ENCODE peak calls at places on chromosomes 16 and 17, in four cellular contexts. C, N, J and B are unnamed samples.

GRCh38 chr17:77140878-77141767 is at the start of gene SEC14L1:
- DNase-seq in J (peak), N (peak), C (peak), B (no peak)

GRCh38 chr17:17698869-17699351 is 17.7 kb downstream of the RAI1 start:
- DNase-seq in J (no peak), C (no peak), N (no peak), B (no peak)

GRCh38 chr17:43094129-43094834 is 30.9 kb downstream of the BRCA1 start:
- DNase-seq in C (no peak), N (no peak), J (no peak), B (no peak)

GRCh38 chr17:61284174-61284573 is 115.5 kb upstream of the TBX2 start:
- DNase-seq in N (no peak), J (no peak), C (no peak), B (peak)

GRCh38 chr16:67461600-67462278 is 19.2 kb downstream of the ATP6V0D1 start:
- DNase-seq in C (no peak), J (peak), N (no peak), B (no peak)

GRCh38 chr16:84526794-84527485 is 22.5 kb upstream of the MEAK7 start:
- DNase-seq in N (no peak), J (peak), C (peak), B (no peak)

GRCh38 chr16:50611332-50611934 is 63.2 kb downstream of the NKD1 start:
- DNase-seq in N (no peak), J (no peak), C (no peak), B (no peak)

GRCh38 chr16:74896389-74897370 is 88.2 kb downstream of the WDR59 start:
- DNase-seq in C (no peak), J (no peak), N (no peak), B (peak)

GRCh38 chr16:56625140-56625942 is at the start of gene MT1E:
- DNase-seq in J (peak), N (peak), C (peak), B (no peak)

GRCh38 chr16:82094942-82095540 is 60.0 kb downstream of the HSD17B2 start:
- DNase-seq in N (no peak), C (no peak), J (no peak), B (no peak)

GRCh38 chr17:69141802-69142472 is at the start of gene ABCA6:
- DNase-seq in J (no peak), C (no peak), N (no peak), B (no peak)

GRCh38 chr16:58459344-58460218 is 40.4 kb upstream of the NDRG4 start:
- DNase-seq in C (no peak), N (no peak), J (no peak), B (peak)

GRCh38 chr17:10435096-10435495 is 13.3 kb upstream of the MYH8 start:
- DNase-seq in C (no peak), N (no peak), J (no peak), B (no peak)

GRCh38 chr17:3826191-3826590 is 19.9 kb downstream of the NCBP3 start:
- DNase-seq in C (no peak), J (no peak), N (no peak), B (no peak)

DNA sequence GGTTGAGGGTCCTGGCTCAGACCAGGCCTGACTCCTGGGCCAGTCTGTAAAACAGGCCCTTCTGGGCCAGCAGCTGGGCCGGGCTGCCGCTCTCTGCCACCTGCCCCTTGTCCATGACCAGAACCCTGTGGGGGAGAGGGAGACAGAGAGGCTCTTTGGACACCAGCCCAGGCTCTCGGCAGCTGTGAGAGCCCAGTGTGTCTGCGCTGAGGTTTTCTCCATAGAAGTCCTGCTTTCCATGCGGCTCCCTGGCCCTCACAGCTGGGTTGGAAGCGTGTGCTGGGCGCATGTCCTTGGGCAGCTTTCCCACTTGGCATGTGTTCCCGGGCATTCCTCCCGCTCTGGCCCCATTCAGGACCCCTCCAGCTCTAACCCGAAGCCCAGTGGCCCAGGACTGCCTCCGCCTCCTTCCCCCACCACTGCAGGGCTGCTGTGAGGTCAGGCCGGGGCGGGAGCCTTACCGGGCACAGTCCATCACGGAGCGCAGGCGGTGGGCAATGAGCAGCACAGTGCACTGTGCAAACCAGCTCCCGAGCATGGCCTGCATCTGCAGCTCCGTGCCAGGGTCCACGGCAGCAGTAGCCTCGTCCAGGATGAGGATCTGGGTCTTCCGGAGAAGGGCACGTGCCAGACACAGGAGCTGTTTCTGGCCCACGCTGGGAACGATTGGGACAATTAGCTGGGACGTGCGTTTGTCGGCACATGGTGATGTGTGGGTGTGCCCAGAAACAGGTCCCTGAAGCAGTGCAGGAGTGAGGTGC is 73.0 kb downstream of the ABCC6 start:
- DNase-seq in N (no peak), J (peak), C (peak), B (no peak)
- H3K27ac ChIP-seq in N (no peak), J (peak), C (peak), B (no peak)

GRCh38 chr17:71941920-71942319 is 178.9 kb upstream of the SOX9 start:
- DNase-seq in N (no peak), J (no peak), C (no peak), B (no peak)

GRCh38 chr17:71938340-71939010 is 182.3 kb upstream of the SOX9 start:
- DNase-seq in C (no peak), N (no peak), J (no peak), B (no peak)

GRCh38 chr17:71936977-71937376 is 183.8 kb upstream of the SOX9 start:
- DNase-seq in J (no peak), C (no peak), N (no peak), B (peak)

GRCh38 chr17:71937914-71938313 is 182.9 kb upstream of the SOX9 start:
- DNase-seq in C (no peak), N (no peak), J (no peak), B (no peak)

GRCh38 chr17:71942626-71943025 is 178.2 kb upstream of the SOX9 start:
- DNase-seq in C (no peak), N (no peak), J (no peak), B (no peak)
- H3K27ac ChIP-seq in C (no peak), N (no peak), J (no peak), B (no peak)

DNA sequence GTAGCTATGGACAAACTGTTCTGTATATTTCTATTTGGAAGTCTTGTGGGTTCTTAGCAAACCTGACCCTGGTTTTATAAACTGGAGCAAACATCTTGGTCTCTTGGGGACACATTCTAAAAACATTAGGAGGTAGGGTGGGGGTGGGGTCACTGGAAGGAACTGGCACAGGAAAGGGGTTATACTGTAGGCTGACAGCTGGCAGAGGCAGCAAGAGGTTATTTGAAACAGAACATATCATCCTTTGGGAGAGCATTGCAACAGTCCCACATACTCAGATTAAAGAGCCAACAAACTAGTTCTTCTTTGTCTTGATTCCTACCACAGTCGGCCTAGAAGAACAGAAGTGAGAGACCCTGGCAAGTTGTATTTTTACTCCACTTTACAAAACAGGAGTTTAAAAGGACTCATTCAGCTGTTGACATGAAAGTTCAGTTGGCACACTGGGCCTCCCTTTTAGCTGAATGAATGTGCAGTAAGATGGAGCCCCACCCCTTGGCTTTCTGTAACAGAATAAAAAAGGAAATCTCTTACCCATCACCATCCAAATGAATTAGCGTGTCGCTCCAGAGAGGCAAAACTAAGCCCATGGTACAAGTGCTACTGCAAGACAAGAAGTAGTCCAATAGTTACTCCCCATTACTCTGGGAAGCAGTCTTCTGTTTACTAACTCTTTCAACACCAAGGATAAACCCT is 54.6 kb upstream of the CORO6 start:
- DNase-seq in J (no peak), C (no peak), N (peak), B (no peak)
- H3K27ac ChIP-seq in J (no peak), C (peak), N (peak), B (no peak)

GRCh38 chr17:2002767-2003329 is 22.3 kb downstream of the RTN4RL1 start:
- DNase-seq in J (peak), N (no peak), C (no peak), B (no peak)
- H3K27ac ChIP-seq in J (peak), N (no peak), C (no peak), B (no peak)

DNA sequence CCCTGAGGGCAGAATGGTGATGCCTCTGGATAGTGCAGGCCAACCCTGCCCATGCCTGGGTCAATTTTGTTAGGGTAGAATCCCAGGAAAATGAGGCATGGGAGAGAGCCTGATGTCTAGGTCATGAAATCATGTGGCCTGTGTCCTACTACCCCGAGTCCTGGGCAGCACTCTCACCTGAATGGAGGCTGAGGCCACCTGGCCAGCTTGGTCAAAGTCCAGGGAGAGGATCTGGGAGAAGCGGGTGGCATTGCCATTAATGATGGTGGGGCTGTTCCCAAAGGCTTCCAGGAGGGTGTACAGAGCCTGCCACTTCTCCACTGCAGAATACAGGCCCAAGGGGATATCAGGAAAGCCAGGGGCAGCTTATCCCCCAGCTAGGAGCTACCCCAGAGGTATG is 59.8 kb downstream of the MYO18A start:
- DNase-seq in C (no peak), J (no peak), N (no peak), B (no peak)
- H3K27ac ChIP-seq in C (no peak), J (no peak), N (no peak), B (no peak)

GRCh38 chr17:1516403-1517161 is at the start of gene INPP5K:
- DNase-seq in J (peak), N (peak), C (peak), B (peak)

GRCh38 chr17:1521067-1521466 is 4.7 kb upstream of the INPP5K start:
- DNase-seq in N (no peak), J (no peak), C (no peak), B (no peak)

GRCh38 chr17:1515640-1516402 is 591 bp downstream of the INPP5K start:
- DNase-seq in J (peak), N (no peak), C (no peak), B (peak)

GRCh38 chr17:1519678-1520077 is 3.3 kb upstream of the INPP5K start:
- DNase-seq in N (no peak), J (no peak), C (no peak), B (no peak)

GRCh38 chr17:1518410-1518809 is 2.0 kb upstream of the INPP5K start:
- DNase-seq in J (no peak), N (no peak), C (no peak), B (no peak)
- H3K27ac ChIP-seq in J (no peak), N (no peak), C (no peak), B (no peak)

GRCh38 chr16:88761830-88762229 is 23.2 kb downstream of the PIEZO1 start:
- DNase-seq in C (no peak), N (no peak), J (peak), B (no peak)
- H3K27ac ChIP-seq in C (no peak), N (no peak), J (peak), B (no peak)

DNA sequence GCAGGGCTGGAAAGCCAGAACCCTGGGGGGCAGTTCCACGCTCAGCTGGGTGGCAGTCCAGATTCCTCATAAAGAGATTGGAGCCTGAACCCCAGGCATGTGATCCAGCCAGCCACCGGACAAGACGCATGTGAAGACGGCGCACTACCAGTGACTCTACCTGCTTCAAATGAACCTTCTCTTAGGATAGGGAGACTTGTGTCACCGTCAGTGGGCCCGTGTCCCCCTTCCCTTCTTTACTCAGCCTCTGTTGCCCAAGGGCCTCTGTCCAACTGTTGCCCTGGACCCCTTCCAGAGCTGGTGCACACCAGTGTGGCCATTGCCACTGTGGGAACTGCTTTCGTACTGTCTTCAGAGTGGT is 18.2 kb downstream of the CLUAP1 start:
- DNase-seq in C (no peak), J (no peak), N (no peak), B (no peak)
- H3K27ac ChIP-seq in C (no peak), J (no peak), N (no peak), B (no peak)

DNA sequence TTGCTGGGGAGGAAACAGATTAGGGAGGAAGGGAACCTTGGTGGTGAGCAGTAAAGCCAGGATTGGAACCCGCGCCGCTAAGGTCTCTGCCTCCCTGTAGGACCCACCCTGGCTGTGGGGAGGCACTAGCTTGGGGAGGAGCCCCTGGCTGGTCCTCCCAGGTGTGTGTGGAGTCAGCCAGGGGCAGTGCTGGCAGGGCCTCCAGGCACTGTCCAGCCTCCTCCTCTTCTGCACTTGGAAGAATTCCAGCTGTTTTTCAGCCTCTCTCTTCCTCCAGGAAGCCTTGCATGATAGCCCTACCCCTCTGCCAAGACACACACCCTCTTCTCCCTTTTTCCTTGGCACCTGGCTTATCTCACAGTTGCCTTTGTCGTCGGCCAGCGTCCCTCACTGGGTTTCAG is 34.8 kb downstream of the TMEM235 start:
- DNase-seq in J (no peak), N (no peak), C (no peak), B (no peak)
- H3K27ac ChIP-seq in J (no peak), N (no peak), C (no peak), B (no peak)